ENCODE peak calls at places on chromosome X, in six cellular contexts. One of them, this sample, is unnamed.

GRCh38 chrX:71941771-71942170 is 31.1 kb downstream of the NHSL2 start:
- DNase-seq in stimulated activated CD8-positive, alpha-beta memory T cell treated with anti-CD3 and anti-CD28 coated beads, Interleukin-15, amount 100 ng/mL, for 48 hours: no peak
- DNase-seq in cardiac muscle cell: peak
- DNase-seq in M059J: peak
- DNase-seq in T-helper 1 cell: no peak
- DNase-seq in AG08396: peak
- DNase-seq in this sample: no peak

GRCh38 chrX:149060921-149061320 is 444.2 kb downstream of the IDS start:
- DNase-seq in stimulated activated CD8-positive, alpha-beta memory T cell treated with anti-CD3 and anti-CD28 coated beads, Interleukin-15, amount 100 ng/mL, for 48 hours: no peak
- DNase-seq in M059J: peak
- DNase-seq in AG08396: no peak
- DNase-seq in T-helper 1 cell: no peak
- DNase-seq in cardiac muscle cell: peak
- DNase-seq in this sample: no peak

GRCh38 chrX:25941087-25941486 is 197.1 kb upstream of the MAGEB18 start:
- DNase-seq in stimulated activated CD8-positive, alpha-beta memory T cell treated with anti-CD3 and anti-CD28 coated beads, Interleukin-15, amount 100 ng/mL, for 48 hours: no peak
- DNase-seq in cardiac muscle cell: no peak
- DNase-seq in T-helper 1 cell: no peak
- DNase-seq in M059J: no peak
- DNase-seq in AG08396: no peak
- DNase-seq in this sample: no peak

GRCh38 chrX:17174671-17175070 is 200.3 kb upstream of the NHS start:
- DNase-seq in stimulated activated CD8-positive, alpha-beta memory T cell treated with anti-CD3 and anti-CD28 coated beads, Interleukin-15, amount 100 ng/mL, for 48 hours: no peak
- DNase-seq in M059J: peak
- DNase-seq in AG08396: no peak
- DNase-seq in T-helper 1 cell: no peak
- DNase-seq in cardiac muscle cell: no peak
- DNase-seq in this sample: no peak

GRCh38 chrX:53283099-53283498 is 1.7 kb upstream of the IQSEC2 start:
- DNase-seq in stimulated activated CD8-positive, alpha-beta memory T cell treated with anti-CD3 and anti-CD28 coated beads, Interleukin-15, amount 100 ng/mL, for 48 hours: no peak
- DNase-seq in T-helper 1 cell: no peak
- DNase-seq in cardiac muscle cell: no peak
- DNase-seq in M059J: no peak
- DNase-seq in AG08396: no peak
- DNase-seq in this sample: no peak

GRCh38 chrX:131081772-131082755 is 23.9 kb downstream of the ARHGAP36 start:
- DNase-seq in AG08396: no peak
- DNase-seq in cardiac muscle cell: no peak
- DNase-seq in T-helper 1 cell: no peak
- DNase-seq in stimulated activated CD8-positive, alpha-beta memory T cell treated with anti-CD3 and anti-CD28 coated beads, Interleukin-15, amount 100 ng/mL, for 48 hours: no peak
- DNase-seq in M059J: no peak
- DNase-seq in this sample: no peak

GRCh38 chrX:50067435-50068292 is 133.1 kb downstream of the AKAP4 start:
- DNase-seq in stimulated activated CD8-positive, alpha-beta memory T cell treated with anti-CD3 and anti-CD28 coated beads, Interleukin-15, amount 100 ng/mL, for 48 hours: no peak
- DNase-seq in M059J: peak
- DNase-seq in cardiac muscle cell: peak
- DNase-seq in AG08396: peak
- DNase-seq in T-helper 1 cell: no peak
- DNase-seq in this sample: no peak

GRCh38 chrX:18674417-18674787 is 2.5 kb upstream of the RS1 start:
- DNase-seq in T-helper 1 cell: no peak
- DNase-seq in cardiac muscle cell: no peak
- DNase-seq in stimulated activated CD8-positive, alpha-beta memory T cell treated with anti-CD3 and anti-CD28 coated beads, Interleukin-15, amount 100 ng/mL, for 48 hours: no peak
- DNase-seq in AG08396: no peak
- DNase-seq in M059J: no peak
- DNase-seq in this sample: no peak

GRCh38 chrX:30141966-30142365 is 73.4 kb upstream of the MAGEB2 start:
- DNase-seq in cardiac muscle cell: peak
- DNase-seq in AG08396: peak
- DNase-seq in M059J: peak
- DNase-seq in stimulated activated CD8-positive, alpha-beta memory T cell treated with anti-CD3 and anti-CD28 coated beads, Interleukin-15, amount 100 ng/mL, for 48 hours: no peak
- DNase-seq in T-helper 1 cell: no peak
- DNase-seq in this sample: no peak

This sample was measured in KG1.